ENCODE peak calls at places on chromosomes 16 and 17, in nine cellular contexts. C is dorsolateral prefrontal cortex, K is heart right ventricle, Y is right atrium auricular region, X is heart left ventricle, W is Peyer's patch, L is stomach, P is body of pancreas, Q is ascending aorta. R is an unnamed sample. For H3K27me3, the result is how much of the 10 kb centered on the place peaks cover.

GRCh38 chr17:8120520-8121443 is 2.5 kb upstream of the ALOXE3 start:
- DNase-seq in Y (no peak), X (peak), K (peak), L (peak), W (peak), C (peak), Q (no peak), P (peak), R (peak)

GRCh38 chr17:65813306-65813705 is 251.9 kb upstream of the AXIN2 start:
- DNase-seq in Q (no peak), C (no peak), P (no peak), L (no peak), X (no peak), K (no peak), Y (no peak), W (no peak), R (no peak)

GRCh38 chr17:71412803-71413202 is 708.0 kb upstream of the SOX9 start:
- DNase-seq in X (no peak), L (no peak), K (no peak), P (no peak), Y (no peak), W (no peak), C (no peak), Q (no peak), R (no peak)

GRCh38 chr16:81321537-81321936 is 6.8 kb downstream of the GAN start:
- DNase-seq in X (no peak), C (no peak), Y (no peak), Q (no peak), L (no peak), W (no peak), P (no peak), K (no peak), R (no peak)

GRCh38 chr16:76265434-76266045 is 11.7 kb upstream of the CNTNAP4 start:
- DNase-seq in Y (no peak), K (no peak), P (peak), W (peak), L (no peak), X (no peak), Q (no peak), C (no peak), R (no peak)

GRCh38 chr16:75079346-75079926 is 37.1 kb downstream of the LDHD start:
- DNase-seq in C (no peak), X (no peak), L (no peak), K (no peak), W (no peak), Q (no peak), Y (no peak), P (no peak), R (no peak)

GRCh38 chr17:28685366-28685765 is 23.4 kb downstream of the SUPT6H start:
- DNase-seq in K (no peak), C (no peak), W (no peak), Q (no peak), P (no peak), Y (no peak), L (no peak), X (no peak), R (no peak)

GRCh38 chr17:33292981-33293867 is at the start of gene ASIC2:
- DNase-seq in W (peak), P (no peak), L (no peak), C (peak), X (no peak), Y (no peak), Q (no peak), K (no peak), R (no peak)

GRCh38 chr16:65121870-65122723 is at the start of gene CDH11:
- DNase-seq in W (peak), K (peak), X (peak), L (peak), P (peak), C (peak), Y (no peak), Q (no peak), R (peak)

GRCh38 chr16:56477096-56477878 is 25.9 kb downstream of the OGFOD1 start:
- DNase-seq in C (no peak), X (no peak), K (no peak), Q (no peak), L (no peak), Y (no peak), W (no peak), P (no peak), R (no peak)

GRCh38 chr17:48326311-48326710 is 103.7 kb downstream of the SKAP1 start:
- DNase-seq in K (no peak), Q (no peak), X (no peak), W (no peak), L (no peak), P (no peak), C (no peak), Y (no peak), R (no peak)
- H3K27me3 ChIP-seq in K (half or more), Q (under half), X (under half), W (under half), L (under half), P (under half), C (half or more), Y (under half), R (under half)

GRCh38 chr16:11312718-11313492 is 31.8 kb upstream of the PRM1 start:
- DNase-seq in C (no peak), X (no peak), W (peak), L (peak), K (no peak), P (peak), Y (no peak), Q (no peak), R (peak)
- H3K4me3 ChIP-seq in C (no peak), X (no peak), W (no peak), L (no peak), K (no peak), P (no peak), Y (no peak), Q (no peak), R (no peak)

DNA sequence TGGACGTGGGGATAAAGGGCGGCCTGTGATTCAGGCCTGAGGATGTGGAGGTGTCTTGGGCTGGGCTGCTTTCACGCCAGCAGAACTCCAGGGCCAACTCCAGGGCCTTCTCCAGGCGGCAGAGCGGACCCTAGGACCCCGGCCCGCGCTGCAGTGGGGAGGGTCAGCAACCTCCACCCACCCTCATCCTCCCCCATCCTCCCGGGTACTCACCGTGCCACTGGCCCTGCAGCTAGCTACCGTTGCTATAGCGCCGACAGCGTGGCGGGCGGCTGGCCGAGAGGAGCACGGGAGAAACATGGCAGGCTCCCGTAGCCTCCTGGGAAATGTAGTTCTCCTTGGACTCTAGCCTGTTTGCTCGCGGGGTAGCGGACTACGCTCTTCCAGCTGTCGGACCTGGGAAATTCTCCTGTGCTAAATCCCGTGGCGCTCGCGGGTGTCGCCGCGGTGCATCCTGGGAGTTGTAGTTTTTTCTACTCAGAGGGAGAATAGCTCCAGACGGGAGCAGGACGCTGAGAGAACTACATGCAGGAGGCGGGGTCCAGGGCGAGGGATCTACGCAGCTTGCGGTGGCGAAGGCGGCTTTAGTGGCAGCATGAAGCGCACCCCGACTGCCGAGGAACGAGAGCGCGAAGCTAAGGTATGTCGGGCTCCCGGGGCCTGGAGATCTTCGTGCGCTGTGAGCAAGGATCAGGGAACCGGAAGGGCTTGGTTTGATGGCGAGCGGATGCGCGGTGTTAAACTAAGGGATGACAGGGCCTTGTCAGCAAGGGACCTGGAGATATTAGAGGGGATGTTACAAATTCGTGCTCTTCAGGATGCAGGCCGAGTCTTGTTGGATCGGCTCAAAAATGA is at the start of the genes FTO and RPGRIP1L:
- DNase-seq in C (peak), X (peak), Q (peak), W (peak), L (peak), Y (peak), P (peak), K (peak), R (peak)
- TF ChIP-seq CTCF in C (peak), X (peak), Q (peak), W (no peak), L (no peak), Y (peak), P (peak), K (peak), R (no peak)

GRCh38 chr16:54291107-54291980 is 4.8 kb upstream of the IRX3 start:
- DNase-seq in K (no peak), Y (no peak), P (no peak), Q (no peak), C (no peak), L (no peak), X (no peak), W (no peak), R (no peak)

GRCh38 chr16:54291981-54292487 is 5.4 kb upstream of the IRX3 start:
- DNase-seq in W (no peak), Y (no peak), K (no peak), P (no peak), C (no peak), X (no peak), Q (no peak), L (no peak), R (no peak)

GRCh38 chr16:54289242-54290051 is 2.9 kb upstream of the IRX3 start:
- DNase-seq in W (no peak), P (no peak), Q (no peak), L (no peak), C (no peak), Y (no peak), K (no peak), X (no peak), R (no peak)

GRCh38 chr16:54288592-54289241 is 2.1 kb upstream of the IRX3 start:
- DNase-seq in P (no peak), C (no peak), Y (no peak), K (no peak), Q (no peak), X (no peak), W (no peak), L (no peak), R (no peak)

GRCh38 chr16:54290203-54291106 is 3.9 kb upstream of the IRX3 start:
- DNase-seq in L (no peak), K (no peak), X (no peak), W (no peak), C (no peak), Q (no peak), P (no peak), Y (no peak), R (no peak)
- H3K27me3 ChIP-seq in L (half or more), K (under half), X (under half), W (under half), C (half or more), Q (under half), P (under half), Y (under half), R (under half)

GRCh38 chr16:48354877-48355585 is 30.2 kb downstream of the SIAH1 start:
- DNase-seq in L (no peak), X (no peak), Q (no peak), C (no peak), K (no peak), Y (no peak), W (no peak), P (no peak), R (no peak)
- H3K4me3 ChIP-seq in L (no peak), X (no peak), Q (no peak), C (no peak), K (no peak), Y (no peak), W (no peak), P (no peak), R (no peak)

GRCh38 chr17:50059759-50060273 is 3.9 kb downstream of the ITGA3 start:
- DNase-seq in Q (peak), Y (no peak), L (no peak), P (peak), K (no peak), W (no peak), X (no peak), C (no peak), R (no peak)

GRCh38 chr17:50063516-50064252 is 7.8 kb downstream of the ITGA3 start:
- DNase-seq in Q (no peak), X (no peak), P (no peak), K (no peak), W (no peak), Y (no peak), L (no peak), C (no peak), R (no peak)

GRCh38 chr17:50059256-50059655 is 3.3 kb downstream of the ITGA3 start:
- DNase-seq in Y (no peak), P (peak), K (no peak), Q (no peak), W (no peak), C (no peak), L (peak), X (no peak), R (no peak)

GRCh38 chr17:50062323-50063243 is 6.7 kb downstream of the ITGA3 start:
- DNase-seq in P (peak), L (peak), C (no peak), K (peak), Q (peak), Y (peak), W (peak), X (peak), R (peak)

DNA sequence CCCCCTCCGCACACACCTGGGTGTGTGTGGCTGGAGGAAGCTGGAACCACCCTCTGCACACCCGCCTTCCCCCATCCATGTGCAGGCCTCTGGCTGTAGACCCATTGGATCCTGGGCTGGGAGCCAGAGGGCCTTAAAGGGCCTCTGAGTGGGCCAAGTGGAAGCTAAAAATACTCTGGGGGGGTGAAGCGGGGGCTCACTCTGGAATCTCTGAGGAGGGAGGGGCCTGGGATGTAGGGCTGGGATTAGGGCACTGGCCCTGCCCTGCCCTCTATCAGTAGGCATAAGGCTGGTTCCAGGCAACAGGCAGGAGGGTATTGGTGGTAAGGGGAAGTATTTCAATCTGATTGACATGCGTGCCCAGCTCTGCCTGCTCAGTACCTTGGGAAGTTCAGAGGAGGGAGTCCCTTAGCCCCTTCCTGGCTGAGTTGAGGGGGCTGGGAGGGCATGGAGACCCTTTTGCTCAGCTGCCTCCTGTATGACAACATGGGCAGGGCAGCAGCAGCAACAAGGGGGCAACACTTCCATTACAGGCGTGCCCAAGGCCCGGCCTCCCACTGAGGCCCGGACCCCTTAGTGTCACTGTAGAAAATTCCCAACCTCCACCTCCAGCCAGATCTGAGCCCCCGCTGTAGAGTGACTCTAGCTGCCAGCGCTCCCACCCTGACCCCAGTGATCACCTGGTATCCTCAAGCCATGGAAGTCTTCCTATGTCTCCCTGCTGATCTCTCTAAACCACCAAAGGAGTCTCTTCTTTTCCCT is 5.2 kb downstream of the ITGA3 start:
- DNase-seq in W (no peak), K (peak), Y (peak), Q (peak), L (peak), X (peak), C (no peak), P (peak), R (peak)
- TF ChIP-seq CTCF in W (no peak), K (no peak), Y (no peak), Q (no peak), L (no peak), X (no peak), C (no peak), P (no peak), R (no peak)

DNA sequence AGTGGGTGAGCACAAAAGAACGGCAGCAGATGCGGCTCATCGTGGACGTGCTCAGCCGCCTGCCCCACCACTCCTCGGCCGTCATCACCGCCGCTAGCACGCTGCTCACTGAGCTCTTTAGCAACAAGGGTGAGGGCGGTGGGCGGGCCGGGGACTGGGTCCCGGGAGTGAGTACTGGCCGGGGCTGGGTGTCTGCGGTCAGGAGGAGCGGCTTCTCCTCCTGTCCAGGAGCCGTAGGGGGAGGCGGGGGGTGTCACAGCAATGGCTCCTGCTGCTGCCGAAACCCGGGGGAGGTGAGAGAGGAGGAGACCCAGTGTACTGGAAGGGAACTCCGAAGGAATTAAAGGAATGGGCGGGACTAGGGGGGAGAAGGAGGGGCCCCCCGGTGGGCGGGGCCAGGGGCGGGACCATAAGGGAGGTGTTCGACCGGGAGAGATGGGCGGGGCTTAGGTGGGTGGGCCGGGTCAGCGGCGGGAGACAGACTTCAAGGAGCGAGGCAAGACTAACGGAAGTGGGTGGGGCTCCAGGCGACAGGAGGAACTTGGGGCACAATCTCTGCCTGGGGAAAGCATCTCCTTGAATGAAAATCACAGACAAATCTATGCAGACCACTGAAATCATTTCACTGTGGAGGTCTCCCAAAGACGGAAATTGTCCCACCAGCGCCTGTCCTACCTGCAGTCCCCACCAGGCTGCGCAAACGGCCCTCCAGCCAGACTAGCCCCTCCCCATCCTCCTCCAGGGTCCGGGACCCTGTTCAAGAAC is 2.3 kb downstream of the NAGS start:
- DNase-seq in W (peak), L (peak), Q (peak), P (peak), X (peak), K (peak), Y (peak), C (peak), R (peak)
- H3K27me3 ChIP-seq in W (under half), L (under half), Q (under half), P (under half), X (under half), K (under half), Y (under half), C (under half), R (under half)

GRCh38 chr17:77146882-77147281 is 6.1 kb downstream of the SEC14L1 start:
- DNase-seq in Y (no peak), P (peak), C (no peak), Q (no peak), X (peak), K (no peak), L (peak), W (peak), R (peak)
- H3K4me3 ChIP-seq in Y (peak), P (no peak), C (peak), Q (no peak), X (peak), K (no peak), L (peak), W (peak), R (no peak)

GRCh38 chr16:30369091-30369937 is 980 bp downstream of the TBC1D10B start:
- DNase-seq in W (no peak), Q (no peak), C (no peak), P (no peak), X (no peak), Y (no peak), K (no peak), L (no peak), R (no peak)

GRCh38 chr16:30369938-30370443 is 303 bp downstream of the TBC1D10B start:
- DNase-seq in P (no peak), C (no peak), Q (no peak), L (no peak), X (no peak), Y (no peak), W (no peak), K (no peak), R (no peak)

GRCh38 chr16:30371248-30371816 is 1.0 kb upstream of the TBC1D10B start:
- DNase-seq in L (no peak), Y (no peak), K (no peak), Q (no peak), P (no peak), X (no peak), C (no peak), W (no peak), R (no peak)

GRCh38 chr16:30372037-30372712 is 1.9 kb upstream of the TBC1D10B start:
- DNase-seq in L (no peak), X (no peak), P (no peak), C (no peak), W (no peak), K (no peak), Y (no peak), Q (no peak), R (no peak)

GRCh38 chr16:30370444-30371247 is at the start of gene TBC1D10B:
- DNase-seq in L (peak), K (peak), Y (peak), C (peak), Q (peak), X (peak), P (peak), W (peak), R (peak)
- TF ChIP-seq CTCF in L (no peak), K (peak), Y (peak), C (no peak), Q (no peak), X (peak), P (peak), W (peak), R (no peak)

GRCh38 chr16:980595-980854 is 1.0 kb upstream of the SOX8 start:
- DNase-seq in X (no peak), Y (no peak), P (no peak), K (no peak), Q (no peak), L (no peak), W (no peak), C (no peak), R (no peak)

GRCh38 chr16:979859-980594 is 1.5 kb upstream of the SOX8 start:
- DNase-seq in X (no peak), C (no peak), Y (no peak), Q (no peak), P (no peak), W (no peak), K (no peak), L (no peak), R (no peak)

GRCh38 chr16:978403-978802 is 3.2 kb upstream of the SOX8 start:
- DNase-seq in Y (no peak), W (no peak), L (no peak), P (no peak), X (no peak), C (no peak), Q (no peak), K (no peak), R (no peak)

GRCh38 chr16:977896-978295 is 3.7 kb upstream of the SOX8 start:
- DNase-seq in X (no peak), L (no peak), P (no peak), Y (no peak), K (no peak), W (no peak), Q (no peak), C (no peak), R (no peak)

GRCh38 chr16:979106-979505 is 2.5 kb upstream of the SOX8 start:
- DNase-seq in Q (no peak), Y (no peak), C (no peak), L (no peak), W (no peak), K (no peak), X (no peak), P (no peak), R (no peak)
- H3K27me3 ChIP-seq in Q (under half), Y (under half), C (under half), L (under half), W (under half), K (under half), X (under half), P (under half), R (under half)

R was measured in lung.